ENCODE peak calls at places on chromosomes 2 and 18, in six cellular contexts. One of them, this sample, is unnamed.

GRCh38 chr18:73414069-73414468 is 546.3 kb upstream of the NETO1 start:
- DNase-seq in lower lobe of right lung: no peak
- DNase-seq in heart right ventricle: no peak
- DNase-seq in ovary: no peak
- DNase-seq in right atrium auricular region: no peak
- DNase-seq in kidney: no peak
- DNase-seq in this sample: no peak

GRCh38 chr2:232894251-232894650 is 24.2 kb downstream of the SNORC start:
- DNase-seq in kidney: no peak
- DNase-seq in ovary: no peak
- DNase-seq in right atrium auricular region: no peak
- DNase-seq in lower lobe of right lung: no peak
- DNase-seq in heart right ventricle: no peak
- DNase-seq in this sample: no peak

GRCh38 chr2:177093384-177093783 is 119.2 kb upstream of the HNRNPA3 start:
- DNase-seq in right atrium auricular region: no peak
- DNase-seq in ovary: no peak
- DNase-seq in heart right ventricle: no peak
- DNase-seq in lower lobe of right lung: no peak
- DNase-seq in kidney: no peak
- DNase-seq in this sample: no peak

GRCh38 chr2:46034535-46034934 is 262.7 kb upstream of the EPAS1 start:
- DNase-seq in ovary: no peak
- DNase-seq in lower lobe of right lung: no peak
- DNase-seq in heart right ventricle: peak; percentile 51
- DNase-seq in kidney: peak; percentile 82
- DNase-seq in right atrium auricular region: no peak
- DNase-seq in this sample: no peak

GRCh38 chr2:78979380-78980238 is 45.9 kb upstream of the REG3G start:
- DNase-seq in right atrium auricular region: no peak
- DNase-seq in kidney: no peak
- DNase-seq in ovary: no peak
- DNase-seq in heart right ventricle: no peak
- DNase-seq in lower lobe of right lung: no peak
- DNase-seq in this sample: no peak

GRCh38 chr2:38147333-38148121 is 71.6 kb upstream of the CYP1B1 start:
- DNase-seq in right atrium auricular region: no peak
- DNase-seq in kidney: no peak
- DNase-seq in lower lobe of right lung: no peak
- DNase-seq in ovary: no peak
- DNase-seq in heart right ventricle: no peak
- DNase-seq in this sample: no peak

GRCh38 chr2:28601612-28602011 is 105.8 kb downstream of the PLB1 start:
- DNase-seq in lower lobe of right lung: peak; percentile 64
- DNase-seq in heart right ventricle: no peak
- DNase-seq in ovary: no peak
- DNase-seq in right atrium auricular region: no peak
- DNase-seq in kidney: no peak
- DNase-seq in this sample: no peak

GRCh38 chr18:10040287-10041011 is 126.6 kb downstream of the VAPA start:
- DNase-seq in heart right ventricle: no peak
- DNase-seq in kidney: no peak
- DNase-seq in lower lobe of right lung: no peak
- DNase-seq in right atrium auricular region: no peak
- DNase-seq in ovary: no peak
- DNase-seq in this sample: no peak

GRCh38 chr2:64602436-64602835 is 51.3 kb downstream of the SERTAD2 start:
- DNase-seq in ovary: no peak
- DNase-seq in kidney: no peak
- DNase-seq in heart right ventricle: no peak
- DNase-seq in lower lobe of right lung: no peak
- DNase-seq in right atrium auricular region: no peak
- DNase-seq in this sample: no peak

GRCh38 chr2:225464346-225465025 is 65.0 kb downstream of the NYAP2 start:
- DNase-seq in heart right ventricle: no peak
- DNase-seq in lower lobe of right lung: no peak
- DNase-seq in kidney: no peak
- DNase-seq in ovary: no peak
- DNase-seq in right atrium auricular region: no peak
- DNase-seq in this sample: no peak

GRCh38 chr2:49798570-49798969 is 644.3 kb upstream of the FSHR start:
- DNase-seq in lower lobe of right lung: no peak
- DNase-seq in heart right ventricle: no peak
- DNase-seq in ovary: no peak
- DNase-seq in right atrium auricular region: no peak
- DNase-seq in kidney: no peak
- DNase-seq in this sample: no peak

GRCh38 chr2:119485336-119486110 is 38.8 kb downstream of the SCTR start:
- DNase-seq in lower lobe of right lung: no peak
- DNase-seq in right atrium auricular region: peak; percentile 70
- DNase-seq in ovary: no peak
- DNase-seq in heart right ventricle: peak; percentile 73
- DNase-seq in kidney: peak; percentile 34
- DNase-seq in this sample: no peak

GRCh38 chr2:55420901-55421300 is 1.2 kb upstream of the CCDC88A start:
- DNase-seq in right atrium auricular region: no peak
- DNase-seq in kidney: no peak
- DNase-seq in heart right ventricle: no peak
- DNase-seq in ovary: no peak
- DNase-seq in lower lobe of right lung: no peak
- DNase-seq in this sample: no peak

GRCh38 chr2:235551965-235552364 is 58.1 kb downstream of the AGAP1 start:
- DNase-seq in heart right ventricle: peak; percentile 51
- DNase-seq in kidney: peak; percentile 83
- DNase-seq in right atrium auricular region: peak; percentile 61
- DNase-seq in ovary: no peak
- DNase-seq in lower lobe of right lung: peak; percentile 60
- DNase-seq in this sample: peak; percentile 74

GRCh38 chr2:175698076-175698475 is 304.0 kb downstream of the LNPK start:
- DNase-seq in right atrium auricular region: no peak
- DNase-seq in lower lobe of right lung: no peak
- DNase-seq in kidney: no peak
- DNase-seq in ovary: no peak
- DNase-seq in heart right ventricle: no peak
- DNase-seq in this sample: no peak

GRCh38 chr2:132560562-132560961 is 109.4 kb downstream of the LYPD1 start:
- DNase-seq in right atrium auricular region: no peak
- DNase-seq in lower lobe of right lung: no peak
- DNase-seq in heart right ventricle: no peak
- DNase-seq in ovary: no peak
- DNase-seq in kidney: no peak
- DNase-seq in this sample: no peak

GRCh38 chr2:10059552-10060335 is 16.4 kb downstream of the KLF11 start:
- DNase-seq in lower lobe of right lung: peak; percentile 36
- DNase-seq in ovary: peak; percentile 57
- DNase-seq in heart right ventricle: no peak
- DNase-seq in kidney: peak; percentile 77
- DNase-seq in right atrium auricular region: no peak
- DNase-seq in this sample: no peak

GRCh38 chr2:222912776-222913175 is 51.9 kb downstream of the ACSL3 start:
- DNase-seq in lower lobe of right lung: no peak
- DNase-seq in right atrium auricular region: no peak
- DNase-seq in kidney: no peak
- DNase-seq in heart right ventricle: no peak
- DNase-seq in ovary: no peak
- DNase-seq in this sample: no peak

GRCh38 chr2:222915092-222915957 is 54.5 kb downstream of the ACSL3 start:
- DNase-seq in kidney: no peak
- DNase-seq in heart right ventricle: no peak
- DNase-seq in lower lobe of right lung: no peak
- DNase-seq in ovary: no peak
- DNase-seq in right atrium auricular region: no peak
- DNase-seq in this sample: no peak

GRCh38 chr2:222919841-222920609 is 59.2 kb downstream of the ACSL3 start:
- DNase-seq in kidney: no peak
- DNase-seq in right atrium auricular region: no peak
- DNase-seq in heart right ventricle: no peak
- DNase-seq in ovary: no peak
- DNase-seq in lower lobe of right lung: no peak
- DNase-seq in this sample: no peak

GRCh38 chr2:222920657-222921186 is 59.9 kb downstream of the ACSL3 start:
- DNase-seq in heart right ventricle: no peak
- DNase-seq in lower lobe of right lung: no peak
- DNase-seq in right atrium auricular region: no peak
- DNase-seq in kidney: no peak
- DNase-seq in ovary: no peak
- DNase-seq in this sample: no peak

GRCh38 chr2:222916229-222917197 is 55.7 kb downstream of the ACSL3 start:
- DNase-seq in right atrium auricular region: no peak
- DNase-seq in ovary: no peak
- DNase-seq in kidney: no peak
- DNase-seq in lower lobe of right lung: no peak
- DNase-seq in heart right ventricle: no peak
- DNase-seq in this sample: no peak
- H3K36me3 ChIP-seq in right atrium auricular region: peaks cover 17% of the 10 kb centered on the region
- H3K36me3 ChIP-seq in ovary: no peaks in the 10 kb centered on the region
- H3K36me3 ChIP-seq in kidney: peaks cover 15% of the 10 kb centered on the region
- H3K36me3 ChIP-seq in lower lobe of right lung: peaks cover 44% of the 10 kb centered on the region
- H3K36me3 ChIP-seq in heart right ventricle: peaks cover 44% of the 10 kb centered on the region
- H3K36me3 ChIP-seq in this sample: peaks cover 39% of the 10 kb centered on the region

GRCh38 chr2:240894836-240895558 is 959 bp downstream of the MAB21L4 start:
- DNase-seq in kidney: no peak
- DNase-seq in heart right ventricle: no peak
- DNase-seq in ovary: no peak
- DNase-seq in right atrium auricular region: no peak
- DNase-seq in lower lobe of right lung: no peak
- DNase-seq in this sample: no peak
- H3K27ac ChIP-seq in kidney: no peak overlapping the region
- H3K27ac ChIP-seq in heart right ventricle: no peak overlapping the region
- H3K27ac ChIP-seq in ovary: no peak overlapping the region
- H3K27ac ChIP-seq in right atrium auricular region: no peak overlapping the region
- H3K27ac ChIP-seq in lower lobe of right lung: no peak overlapping the region
- H3K27ac ChIP-seq in this sample: no peak overlapping the region

GRCh38 chr2:158458617-158458920 is 1.8 kb downstream of the PKP4 start:
- DNase-seq in kidney: no peak
- DNase-seq in right atrium auricular region: no peak
- DNase-seq in lower lobe of right lung: no peak
- DNase-seq in heart right ventricle: no peak
- DNase-seq in ovary: no peak
- DNase-seq in this sample: no peak

GRCh38 chr2:158463496-158464095 is 6.8 kb downstream of the PKP4 start:
- DNase-seq in heart right ventricle: no peak
- DNase-seq in ovary: no peak
- DNase-seq in right atrium auricular region: no peak
- DNase-seq in kidney: no peak
- DNase-seq in lower lobe of right lung: no peak
- DNase-seq in this sample: no peak

GRCh38 chr2:158459161-158460003 is 2.6 kb downstream of the PKP4 start:
- DNase-seq in kidney: no peak
- DNase-seq in heart right ventricle: no peak
- DNase-seq in lower lobe of right lung: no peak
- DNase-seq in right atrium auricular region: no peak
- DNase-seq in ovary: no peak
- DNase-seq in this sample: no peak

GRCh38 chr2:158457826-158458616 is 1.3 kb downstream of the PKP4 start:
- DNase-seq in kidney: peak; percentile 93
- DNase-seq in ovary: peak; percentile 69
- DNase-seq in lower lobe of right lung: peak; percentile 89
- DNase-seq in heart right ventricle: peak; percentile 66
- DNase-seq in right atrium auricular region: peak; percentile 69
- DNase-seq in this sample: peak; percentile 91

DNA sequence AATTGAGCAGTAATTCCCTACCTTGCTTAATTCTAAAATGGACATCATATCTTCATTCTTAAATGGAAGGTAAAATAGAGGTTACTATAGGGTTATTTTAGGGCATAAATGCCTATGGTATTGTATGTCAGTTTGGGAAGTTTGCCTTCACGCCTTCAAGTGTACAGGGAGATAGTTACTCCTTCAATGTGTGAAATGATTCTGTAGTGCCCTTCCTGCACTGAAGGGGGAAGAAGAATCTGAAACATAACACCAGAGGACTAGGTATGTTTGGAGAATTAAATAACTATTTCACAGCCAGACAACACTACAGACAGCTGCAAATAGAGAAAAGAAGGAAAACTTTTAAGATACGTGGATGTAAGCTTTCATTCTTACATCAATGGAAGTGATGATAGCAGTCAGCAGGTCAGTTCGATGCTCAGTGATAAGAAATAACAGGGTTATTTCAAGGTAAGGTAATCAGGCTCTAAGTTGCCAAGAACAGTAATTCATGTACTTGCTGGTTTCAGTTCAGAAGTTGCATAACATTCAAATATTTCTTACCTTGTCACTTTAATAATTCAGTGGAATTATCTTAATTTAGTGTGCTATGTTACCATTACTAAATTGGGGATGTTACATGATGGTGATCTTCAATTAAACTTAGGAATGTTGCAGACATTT is 4.0 kb downstream of the PKP4 start:
- DNase-seq in right atrium auricular region: no peak
- DNase-seq in lower lobe of right lung: no peak
- DNase-seq in ovary: no peak
- DNase-seq in kidney: no peak
- DNase-seq in heart right ventricle: no peak
- DNase-seq in this sample: no peak
- TF ChIP-seq CTCF in right atrium auricular region: peak; percentile 23
- TF ChIP-seq CTCF in lower lobe of right lung: no peak
- TF ChIP-seq CTCF in ovary: no peak
- TF ChIP-seq CTCF in kidney: no peak
- TF ChIP-seq CTCF in heart right ventricle: no peak
- TF ChIP-seq CTCF in this sample: peak; percentile 27

DNA sequence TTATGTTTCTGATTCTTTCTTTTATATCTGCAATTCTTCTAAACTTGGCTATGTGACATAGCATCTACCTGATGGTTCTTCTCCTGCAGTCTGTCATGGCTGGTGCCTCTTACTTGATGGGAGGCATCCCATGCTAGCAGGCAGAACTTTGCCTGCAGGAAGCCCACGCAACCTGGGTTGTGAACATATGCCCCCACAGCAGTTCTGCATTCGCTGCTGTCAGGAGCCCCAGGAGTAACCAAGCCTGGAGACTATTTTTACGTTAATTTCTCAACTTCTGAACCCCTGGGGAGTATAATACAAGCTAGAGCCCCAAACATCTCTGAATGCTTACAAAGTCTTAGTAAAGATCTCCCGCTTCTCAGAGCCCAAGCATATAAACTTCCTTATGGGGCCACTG is 12.1 kb downstream of the FAM168B start:
- DNase-seq in kidney: no peak
- DNase-seq in lower lobe of right lung: no peak
- DNase-seq in heart right ventricle: no peak
- DNase-seq in right atrium auricular region: no peak
- DNase-seq in ovary: no peak
- DNase-seq in this sample: no peak
- H3K36me3 ChIP-seq in kidney: peaks cover 18% of the 10 kb centered on the region
- H3K36me3 ChIP-seq in lower lobe of right lung: peaks cover 79% of the 10 kb centered on the region
- H3K36me3 ChIP-seq in heart right ventricle: peaks cover 76% of the 10 kb centered on the region
- H3K36me3 ChIP-seq in right atrium auricular region: peaks cover 54% of the 10 kb centered on the region
- H3K36me3 ChIP-seq in ovary: no peaks in the 10 kb centered on the region
- H3K36me3 ChIP-seq in this sample: peaks cover 78% of the 10 kb centered on the region